ENCODE peak calls at places on chromosomes 1 and 21, in seven cellular contexts. K is pancreas; S is MM.1S; D is CD8-positive, alpha-beta memory T cell; Z is GM23338; X is naive thymus-derived CD4-positive, alpha-beta T cell; R is WERI-Rb-1. C is an unnamed sample. For H3K27me3, the result is how much of the 10 kb centered on the place peaks cover.

GRCh38 chr1:103416681-103417318 is 108.7 kb upstream of the RNPC3 start:
- DNase-seq in K (no peak), S (no peak), D (no peak), Z (peak), X (no peak), R (no peak), C (no peak)

GRCh38 chr1:38464071-38464661 is 395.4 kb downstream of the RRAGC start:
- DNase-seq in K (no peak), S (no peak), D (no peak), Z (no peak), X (no peak), R (no peak), C (no peak)

GRCh38 chr1:223824287-223824686 is 21.5 kb downstream of the TP53BP2 start:
- DNase-seq in K (no peak), S (no peak), D (no peak), Z (no peak), X (no peak), R (no peak), C (no peak)

GRCh38 chr21:31554511-31555022 is 104.9 kb upstream of the SOD1 start:
- DNase-seq in K (no peak), S (peak), D (no peak), Z (peak), X (no peak), R (no peak), C (no peak)

GRCh38 chr1:155051777-155052398 is 772 bp downstream of the ADAM15 start:
- DNase-seq in K (peak), S (peak), D (no peak), Z (peak), X (no peak), R (peak), C (peak)

GRCh38 chr1:174676856-174677255 is 229.1 kb downstream of the GPR52 start:
- DNase-seq in K (no peak), S (no peak), D (no peak), Z (no peak), X (no peak), R (no peak), C (no peak)

GRCh38 chr1:160082487-160082886 is 1.1 kb downstream of the KCNJ9 start:
- DNase-seq in K (no peak), S (no peak), D (no peak), Z (no peak), X (no peak), R (no peak), C (no peak)

GRCh38 chr1:168483531-168483930 is 60.3 kb downstream of the XCL2 start:
- DNase-seq in K (no peak), S (no peak), D (no peak), Z (no peak), X (no peak), R (no peak), C (no peak)

GRCh38 chr1:77465922-77466321 is 184.1 kb downstream of the AK5 start:
- DNase-seq in K (no peak), S (no peak), D (no peak), Z (no peak), X (no peak), R (no peak), C (no peak)

GRCh38 chr1:89973481-89974127 is 21.3 kb upstream of the ZNF326 start:
- DNase-seq in K (no peak), S (no peak), D (no peak), Z (no peak), X (no peak), R (no peak), C (no peak)

GRCh38 chr1:211874521-211875347 is 44.2 kb upstream of the LPGAT1 start:
- DNase-seq in K (peak), S (no peak), D (no peak), Z (no peak), X (no peak), R (no peak), C (no peak)

GRCh38 chr1:159071970-159072582 is 4.5 kb downstream of the AIM2 start:
- DNase-seq in K (no peak), S (peak), D (no peak), Z (peak), X (no peak), R (no peak), C (no peak)

GRCh38 chr21:14957836-14958235 is 107.0 kb downstream of the NRIP1 start:
- DNase-seq in K (no peak), S (no peak), D (no peak), Z (no peak), X (no peak), R (no peak), C (no peak)

GRCh38 chr1:156883919-156884318 is 9.6 kb upstream of the PEAR1 start:
- DNase-seq in K (no peak), S (no peak), D (no peak), Z (no peak), X (no peak), R (no peak), C (no peak)

GRCh38 chr1:232624892-232625291 is 5.0 kb downstream of the SIPA1L2 start:
- DNase-seq in K (no peak), S (no peak), D (no peak), Z (no peak), X (no peak), R (no peak), C (no peak)

GRCh38 chr1:116002781-116003455 is 26.6 kb downstream of the SLC22A15 start:
- DNase-seq in K (no peak), S (no peak), D (no peak), Z (peak), X (no peak), R (no peak), C (no peak)

GRCh38 chr1:208089151-208089550 is 155.0 kb downstream of the PLXNA2 start:
- DNase-seq in K (no peak), S (no peak), D (no peak), Z (no peak), X (no peak), R (peak), C (no peak)

GRCh38 chr1:170674239-170674638 is 10.3 kb downstream of the PRRX1 start:
- DNase-seq in K (no peak), S (no peak), D (no peak), Z (no peak), X (no peak), R (no peak), C (no peak)
- H3K27ac ChIP-seq in K (no peak), S (no peak), D (no peak), Z (no peak), X (no peak), R (no peak), C (no peak)

GRCh38 chr1:181108297-181108696 is 19.8 kb downstream of the IER5 start:
- DNase-seq in K (no peak), S (no peak), D (no peak), Z (no peak), X (no peak), R (no peak), C (no peak)
- H3K27me3 ChIP-seq in K (under half), S (under half), D (under half), Z (half or more), X (under half), R (under half), C (under half)

DNA sequence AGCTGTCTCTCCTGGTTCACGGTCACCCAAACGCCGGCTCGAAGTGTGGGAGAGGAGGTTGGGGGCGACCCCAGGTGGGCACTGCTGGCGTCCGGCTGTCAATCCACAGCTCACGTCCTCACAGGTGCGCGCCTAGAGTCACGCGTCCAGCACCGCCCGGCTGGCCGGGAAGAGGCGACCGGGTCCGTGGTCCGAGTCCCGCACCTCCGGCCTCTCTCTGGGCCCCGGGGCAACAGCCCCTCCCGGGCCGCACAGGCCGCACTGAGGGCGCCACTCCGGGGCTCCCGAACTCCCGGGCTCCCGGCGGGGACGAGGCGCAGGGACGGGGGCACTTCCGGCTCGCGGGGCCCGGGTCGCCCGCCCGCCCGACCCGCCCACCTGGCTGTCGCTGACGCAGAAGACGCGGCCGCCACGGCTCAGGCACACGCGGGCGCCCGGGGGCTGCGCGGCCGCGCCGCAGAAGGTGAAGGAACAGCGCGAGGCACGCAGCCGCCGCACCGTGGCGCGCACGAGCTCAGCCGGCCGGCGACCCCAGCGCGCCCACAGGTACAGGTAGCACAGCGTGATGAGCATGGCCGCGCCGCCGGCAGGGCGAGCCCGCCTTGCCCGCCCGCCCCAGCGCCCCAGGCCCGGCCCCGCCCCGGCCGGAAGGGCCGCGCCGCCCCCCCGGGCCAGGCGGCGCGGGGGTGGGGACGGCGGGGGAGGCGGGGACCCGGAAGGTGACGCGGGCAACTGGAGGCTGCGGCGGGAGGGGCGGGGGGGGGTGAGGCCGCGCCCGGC is at the start of gene HLCS:
- DNase-seq in K (peak), S (peak), D (peak), Z (peak), X (peak), R (peak), C (peak)
- H3K27ac ChIP-seq in K (peak), S (peak), D (peak), Z (no peak), X (peak), R (peak), C (peak)

DNA sequence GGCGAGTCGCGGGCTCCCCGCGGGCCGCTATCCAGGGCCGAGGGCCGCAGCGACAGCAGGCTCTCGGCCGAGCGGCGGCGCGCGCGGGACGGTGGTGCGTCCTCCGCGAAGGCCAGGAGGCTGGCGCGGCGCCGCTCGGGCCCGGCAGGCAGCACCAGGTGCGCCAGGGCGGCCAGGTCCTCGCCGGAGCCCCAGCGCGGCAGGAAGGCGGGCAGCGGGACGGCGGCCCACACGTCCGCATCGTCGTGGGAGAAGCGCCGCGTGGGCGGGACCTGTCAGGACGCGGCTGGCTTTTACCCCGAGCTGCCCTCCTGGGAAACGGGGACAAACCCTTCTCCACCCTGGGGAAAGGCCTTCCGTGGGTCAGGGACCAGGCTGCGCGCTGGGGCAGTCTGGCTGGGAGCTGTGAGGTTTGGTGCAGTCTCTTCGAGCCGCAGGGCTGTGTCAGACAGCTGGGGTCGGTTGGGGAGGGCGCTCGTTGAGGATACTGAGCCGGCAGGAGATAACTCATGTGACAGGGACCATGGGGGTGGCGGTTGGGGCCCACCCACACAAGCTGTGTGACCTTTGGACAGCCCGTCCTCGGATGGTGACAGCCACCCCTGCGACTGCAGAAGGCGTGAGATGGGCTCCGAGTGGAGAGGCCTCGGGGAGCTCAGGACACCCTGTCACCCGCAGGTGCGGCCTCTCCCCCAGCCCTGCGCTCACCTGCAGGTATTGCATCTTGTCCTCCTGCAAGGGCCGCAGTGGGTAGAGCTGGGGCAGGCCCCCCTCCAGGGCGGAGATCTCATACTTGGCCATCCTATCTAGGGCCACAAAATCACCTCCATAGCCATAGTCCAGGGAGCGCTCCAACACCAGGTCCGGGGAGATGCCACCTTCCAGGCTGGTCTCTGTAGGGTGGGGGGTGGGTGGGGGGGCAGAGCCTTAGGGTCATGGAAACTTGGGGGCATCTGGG is 6.0 kb downstream of the HES3 start:
- DNase-seq in K (no peak), S (no peak), D (no peak), Z (peak), X (no peak), R (no peak), C (no peak)
- H3K27me3 ChIP-seq in K (under half), S (half or more), D (under half), Z (half or more), X (under half), R (under half), C (under half)

GRCh38 chr1:204418174-204419063 is 6.8 kb upstream of the PPP1R15B start:
- DNase-seq in K (no peak), S (no peak), D (no peak), Z (no peak), X (no peak), R (peak), C (no peak)

GRCh38 chr1:204416589-204417230 is 5.1 kb upstream of the PPP1R15B start:
- DNase-seq in K (no peak), S (no peak), D (no peak), Z (no peak), X (no peak), R (no peak), C (no peak)

GRCh38 chr1:204419064-204419403 is 7.4 kb upstream of the PPP1R15B start:
- DNase-seq in K (no peak), S (no peak), D (no peak), Z (no peak), X (no peak), R (no peak), C (no peak)

GRCh38 chr1:204415351-204415750 is 3.7 kb upstream of the PPP1R15B start:
- DNase-seq in K (no peak), S (no peak), D (no peak), Z (no peak), X (no peak), R (no peak), C (no peak)

DNA sequence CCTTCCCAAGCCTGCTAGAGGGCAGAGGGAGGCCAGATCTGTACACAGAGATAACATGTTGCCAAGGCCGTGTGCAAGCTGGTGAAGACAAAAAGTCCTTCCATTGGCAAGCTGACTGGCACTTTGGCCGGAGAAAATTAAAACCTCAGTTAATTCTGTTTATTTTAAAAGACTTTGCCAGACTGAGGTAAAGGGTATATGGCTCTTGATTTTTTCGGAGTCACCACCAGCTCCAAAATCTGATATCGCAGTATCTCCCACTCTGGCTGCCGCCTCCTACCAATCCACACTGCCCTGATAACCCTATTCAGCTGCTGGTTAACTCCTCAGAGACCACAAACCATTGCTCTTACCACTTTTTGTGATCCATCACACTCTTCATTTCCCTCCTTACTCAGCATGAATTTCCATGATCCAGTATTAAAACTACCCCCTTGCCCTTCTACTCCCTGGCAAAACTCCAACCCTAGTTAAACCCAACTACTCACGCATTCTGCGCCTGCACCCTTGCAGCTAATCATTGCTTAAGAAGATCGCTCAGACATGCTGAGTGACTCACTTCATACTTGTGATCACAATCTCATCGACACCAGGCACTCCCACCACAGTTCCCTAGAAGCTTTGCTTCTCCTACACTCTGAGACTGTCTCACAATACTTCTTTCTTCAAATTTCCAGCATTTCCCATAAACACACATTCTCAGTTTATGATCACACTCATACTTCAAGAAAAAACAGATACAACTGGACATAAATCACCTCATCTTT is 5.8 kb upstream of the PPP1R15B start:
- DNase-seq in K (no peak), S (no peak), D (no peak), Z (no peak), X (no peak), R (peak), C (no peak)
- H3K27ac ChIP-seq in K (peak), S (no peak), D (peak), Z (no peak), X (no peak), R (peak), C (no peak)

GRCh38 chr1:7943295-7943694 is 2.7 kb upstream of the TNFRSF9 start:
- DNase-seq in K (no peak), S (no peak), D (no peak), Z (no peak), X (no peak), R (no peak), C (no peak)

GRCh38 chr1:7940034-7940433 is 605 bp downstream of the TNFRSF9 start:
- DNase-seq in K (no peak), S (no peak), D (no peak), Z (no peak), X (no peak), R (no peak), C (no peak)

GRCh38 chr1:7942701-7943029 is 2.0 kb upstream of the TNFRSF9 start:
- DNase-seq in K (no peak), S (no peak), D (no peak), Z (no peak), X (no peak), R (no peak), C (no peak)

GRCh38 chr1:7941437-7941793 is 776 bp upstream of the TNFRSF9 start:
- DNase-seq in K (no peak), S (no peak), D (no peak), Z (no peak), X (no peak), R (no peak), C (no peak)

DNA sequence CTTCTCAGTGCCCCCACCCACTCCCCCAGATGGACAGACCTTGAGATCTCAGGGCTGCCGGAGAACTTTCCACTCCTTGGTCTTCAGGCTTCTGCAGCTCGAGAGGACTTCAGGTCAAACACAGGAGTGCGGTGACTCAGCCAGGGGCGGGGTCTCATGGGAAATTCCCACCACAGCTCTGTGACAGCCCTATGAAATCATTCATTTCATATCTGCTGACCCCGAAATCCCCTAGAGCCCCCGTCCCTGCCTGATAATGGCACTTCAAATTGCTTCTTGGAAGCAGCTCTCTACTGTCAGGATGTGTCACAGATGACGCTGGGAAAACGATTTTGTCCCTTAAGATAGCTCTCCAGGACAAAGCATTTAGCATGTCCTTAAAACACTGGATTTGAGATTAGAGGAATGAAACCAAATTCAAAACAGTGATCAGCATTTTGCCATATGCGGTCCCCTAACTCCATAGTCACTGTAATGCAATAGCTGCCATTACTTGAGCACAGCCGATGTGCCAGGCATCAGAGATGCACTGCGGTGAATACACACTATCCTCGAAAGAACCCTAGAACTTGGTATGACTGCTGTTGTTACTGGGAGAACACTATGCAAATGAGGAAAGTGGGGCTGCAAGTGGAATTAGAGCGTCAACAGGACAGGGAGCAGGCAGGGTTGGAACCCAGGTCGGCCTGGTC is at the start of gene TNFRSF9:
- DNase-seq in K (no peak), S (no peak), D (peak), Z (no peak), X (no peak), R (no peak), C (peak)
- H3K27me3 ChIP-seq in K (under half), S (half or more), D (under half), Z (under half), X (under half), R (under half), C (under half)

GRCh38 chr1:1011388-1011949 is 1.8 kb upstream of the ISG15 start:
- DNase-seq in K (peak), S (no peak), D (no peak), Z (no peak), X (no peak), R (no peak), C (no peak)

GRCh38 chr1:1014896-1015681 is 1.8 kb downstream of the ISG15 start:
- DNase-seq in K (peak), S (no peak), D (no peak), Z (peak), X (no peak), R (peak), C (no peak)

GRCh38 chr1:1013922-1014617 is 773 bp downstream of the ISG15 start:
- DNase-seq in K (peak), S (no peak), D (peak), Z (peak), X (peak), R (peak), C (no peak)

GRCh38 chr1:1013105-1013921 is at the start of gene ISG15:
- DNase-seq in K (peak), S (peak), D (peak), Z (peak), X (peak), R (no peak), C (peak)
- H3K27ac ChIP-seq in K (peak), S (peak), D (peak), Z (peak), X (peak), R (peak), C (peak)

GRCh38 chr1:185015598-185015997 is 29.8 kb upstream of the RNF2 start:
- DNase-seq in K (no peak), S (no peak), D (no peak), Z (no peak), X (no peak), R (no peak), C (no peak)

GRCh38 chr1:185008746-185009360 is 34.5 kb upstream of the NIBAN1 start:
- DNase-seq in K (no peak), S (no peak), D (no peak), Z (no peak), X (no peak), R (no peak), C (no peak)

DNA sequence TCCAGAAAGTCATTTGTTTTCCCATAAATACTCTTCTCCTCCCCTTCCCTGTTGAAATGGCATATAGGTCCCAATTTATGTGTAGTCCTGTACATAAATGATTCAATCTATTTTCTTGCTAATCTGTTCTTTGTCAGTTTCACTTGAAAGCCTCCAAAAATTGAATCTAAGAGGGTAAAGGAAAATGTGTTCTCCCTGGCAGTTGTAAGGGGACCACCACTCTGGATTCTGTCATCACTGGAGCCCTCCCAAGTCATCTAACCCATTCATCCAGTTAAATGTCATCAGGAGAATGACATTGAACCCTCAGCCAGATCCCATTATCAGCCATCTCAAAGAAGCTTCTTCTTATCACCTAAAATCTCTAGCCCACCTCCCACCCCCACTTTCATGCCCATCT is 35.0 kb upstream of the RNF2 start:
- DNase-seq in K (no peak), S (no peak), D (no peak), Z (no peak), X (no peak), R (no peak), C (no peak)
- H3K27me3 ChIP-seq in K (under half), S (under half), D (under half), Z (under half), X (under half), R (under half), C (under half)

C was measured in CD8-positive, alpha-beta T cell.